ENCODE peak calls at places on chromosomes 7 and 10, in seven cellular contexts. W, O, Q, C, V, T and Z are unnamed samples.

GRCh38 chr7:139034336-139034735 is 1.5 kb downstream of the ZC3HAV1L start:
- DNase-seq in W (no peak), O (no peak), Q (no peak), C (no peak), V (no peak), T (no peak), Z (no peak)

GRCh38 chr10:87845624-87846377 is 17.5 kb downstream of the KLLN start:
- DNase-seq in W (peak; percentile 77), O (no peak), Q (peak; percentile 86), C (no peak), V (peak; percentile 87), T (no peak), Z (peak; percentile 47)

GRCh38 chr7:43729924-43730248 is 563 bp upstream of the COA1 start:
- DNase-seq in W (no peak), O (no peak), Q (no peak), C (no peak), V (no peak), T (no peak), Z (no peak)

GRCh38 chr7:71511361-71511807 is 379.4 kb downstream of the GALNT17 start:
- DNase-seq in W (no peak), O (no peak), Q (no peak), C (no peak), V (no peak), T (no peak), Z (no peak)

GRCh38 chr7:24024689-24025088 is 259.3 kb upstream of the NPY start:
- DNase-seq in W (no peak), O (no peak), Q (no peak), C (no peak), V (peak; percentile 18), T (no peak), Z (peak; percentile 35)

GRCh38 chr10:472241-472910 is 217.1 kb downstream of the DIP2C start:
- DNase-seq in W (no peak), O (peak; percentile 47), Q (no peak), C (no peak), V (no peak), T (no peak), Z (no peak)

GRCh38 chr7:134890246-134891240 is 95.8 kb upstream of the AGBL3 start:
- DNase-seq in W (no peak), O (no peak), Q (peak; percentile 56), C (no peak), V (peak; percentile 49), T (no peak), Z (peak; percentile 37)

GRCh38 chr10:29642996-29643395 is 8.2 kb upstream of the SVIL start:
- DNase-seq in W (no peak), O (no peak), Q (peak; percentile 45), C (no peak), V (peak; percentile 75), T (peak; percentile 84), Z (no peak)

GRCh38 chr7:95646350-95646749 is 50.0 kb upstream of the PDK4 start:
- DNase-seq in W (no peak), O (no peak), Q (no peak), C (no peak), V (no peak), T (no peak), Z (no peak)

GRCh38 chr10:113062977-113063967 is 113.2 kb downstream of the TCF7L2 start:
- DNase-seq in W (no peak), O (no peak), Q (peak; percentile 54), C (no peak), V (no peak), T (no peak), Z (peak; percentile 93)

GRCh38 chr10:24418532-24418931 is 209.6 kb downstream of the KIAA1217 start:
- DNase-seq in W (no peak), O (no peak), Q (no peak), C (no peak), V (peak; percentile 47), T (no peak), Z (no peak)

GRCh38 chr7:74272305-74273038 is 16.7 kb upstream of the CLIP2 start:
- DNase-seq in W (no peak), O (peak; percentile 88), Q (peak; percentile 98), C (peak; percentile 77), V (peak; percentile 97), T (peak; percentile 57), Z (peak; percentile 98)

GRCh38 chr7:21146642-21147423 is 281.1 kb upstream of the SP4 start:
- DNase-seq in W (no peak), O (no peak), Q (no peak), C (no peak), V (no peak), T (no peak), Z (no peak)

GRCh38 chr7:82319674-82320118 is 123.9 kb downstream of the CACNA2D1 start:
- DNase-seq in W (no peak), O (peak; percentile 63), Q (peak; percentile 89), C (peak; percentile 85), V (peak; percentile 87), T (peak; percentile 95), Z (peak; percentile 57)

GRCh38 chr10:62637249-62638061 is 167.1 kb upstream of the ADO start:
- DNase-seq in W (no peak), O (no peak), Q (peak; percentile 62), C (no peak), V (peak; percentile 61), T (no peak), Z (no peak)

GRCh38 chr10:110091830-110092229 is 84.0 kb downstream of the ADD3 start:
- DNase-seq in W (no peak), O (no peak), Q (no peak), C (no peak), V (no peak), T (no peak), Z (no peak)

GRCh38 chr7:35729061-35729783 is 34.3 kb upstream of the HERPUD2 start:
- DNase-seq in W (no peak), O (no peak), Q (no peak), C (no peak), V (no peak), T (no peak), Z (no peak)

GRCh38 chr7:134450296-134451000 is 8.5 kb downstream of the AKR1B1 start:
- DNase-seq in W (no peak), O (no peak), Q (peak; percentile 32), C (no peak), V (peak; percentile 36), T (no peak), Z (no peak)

GRCh38 chr10:114306116-114306973 is 67.3 kb downstream of the VWA2 start:
- DNase-seq in W (no peak), O (no peak), Q (peak; percentile 74), C (no peak), V (peak; percentile 92), T (no peak), Z (peak; percentile 94)

GRCh38 chr10:132714906-132715790 is 70.8 kb downstream of the NKX6-2 start:
- DNase-seq in W (no peak), O (no peak), Q (no peak), C (peak; percentile 4), V (no peak), T (no peak), Z (no peak)

GRCh38 chr7:138886501-138886917 is 88.5 kb upstream of the ATP6V0A4 start:
- DNase-seq in W (peak; percentile 56), O (no peak), Q (peak; percentile 81), C (no peak), V (peak; percentile 81), T (no peak), Z (no peak)

GRCh38 chr7:6221340-6222319 is 50.8 kb downstream of the CYTH3 start:
- DNase-seq in W (no peak), O (no peak), Q (peak; percentile 19), C (no peak), V (no peak), T (no peak), Z (no peak)

GRCh38 chr10:93294004-93294403 is 188.1 kb downstream of the MYOF start:
- DNase-seq in W (no peak), O (no peak), Q (no peak), C (no peak), V (no peak), T (no peak), Z (no peak)

GRCh38 chr7:47478926-47479791 is 102.8 kb downstream of the TNS3 start:
- DNase-seq in W (no peak), O (no peak), Q (no peak), C (no peak), V (no peak), T (no peak), Z (no peak)
- H3K4me1 ChIP-seq in W (peaks cover 67% of the 10 kb centered on the region), O (peaks cover 86% of the 10 kb centered on the region), Q (peaks cover 34% of the 10 kb centered on the region), C (peaks cover 84% of the 10 kb centered on the region), V (peaks cover 50% of the 10 kb centered on the region), T (peaks cover 37% of the 10 kb centered on the region), Z (peaks cover 74% of the 10 kb centered on the region)

DNA sequence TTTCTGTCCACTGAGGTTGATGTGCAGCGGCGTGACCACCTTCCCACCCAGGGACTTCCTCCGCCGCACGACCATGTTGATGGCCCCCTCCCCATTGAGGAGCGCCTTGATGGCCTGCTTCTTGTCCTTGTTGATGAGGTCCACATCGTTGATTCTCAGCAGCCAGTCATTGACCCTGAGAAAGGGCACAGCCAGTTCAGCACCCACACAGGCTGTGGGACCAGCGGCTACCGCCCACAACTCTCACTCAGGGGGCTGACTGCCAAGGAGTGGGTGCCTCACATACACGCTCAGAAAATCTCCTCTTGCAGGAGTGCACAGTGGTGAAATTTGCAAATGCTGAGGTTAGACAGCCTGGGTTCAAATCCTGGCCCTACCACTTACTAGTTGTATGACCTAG is 97.2 kb downstream of the DLG5 start:
- DNase-seq in W (no peak), O (no peak), Q (no peak), C (no peak), V (no peak), T (no peak), Z (no peak)
- H3K36me3 ChIP-seq in W (peaks cover 18% of the 10 kb centered on the region), O (peaks cover 57% of the 10 kb centered on the region), Q (peaks cover 38% of the 10 kb centered on the region), C (peaks cover 6% of the 10 kb centered on the region), V (peaks cover 19% of the 10 kb centered on the region), T (peaks cover 73% of the 10 kb centered on the region), Z (peaks cover 64% of the 10 kb centered on the region)

DNA sequence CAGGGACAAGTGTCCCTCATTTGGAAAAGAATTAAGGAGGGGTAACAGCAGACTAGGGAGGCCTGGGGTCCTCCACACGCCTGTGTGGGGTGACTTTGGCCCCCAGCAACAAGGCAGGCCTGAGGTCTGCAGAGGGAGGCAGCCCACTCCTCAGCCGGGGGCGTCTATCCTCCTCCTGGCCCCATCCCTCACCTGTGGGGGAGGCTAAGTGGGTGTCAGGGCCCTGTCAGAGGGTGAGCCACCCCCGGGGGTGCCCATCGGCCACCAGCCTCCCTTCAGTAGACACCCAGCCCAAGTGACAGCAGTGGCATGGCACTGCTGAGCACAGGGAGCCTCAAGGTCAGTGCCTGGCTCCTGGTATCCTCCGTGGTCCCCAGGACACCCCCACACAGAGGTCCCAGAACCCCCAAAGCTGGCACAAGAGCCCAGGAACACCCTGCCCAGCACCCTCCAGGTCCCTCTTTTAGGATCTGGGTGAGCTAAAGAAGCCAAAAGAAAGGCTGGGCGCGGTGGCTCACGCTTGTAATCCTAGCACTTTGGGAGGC is 693 bp upstream of the FXYD4 start:
- DNase-seq in W (no peak), O (no peak), Q (no peak), C (no peak), V (no peak), T (no peak), Z (no peak)
- H3K27ac ChIP-seq in W (no peak overlapping the region), O (no peak overlapping the region), Q (no peak overlapping the region), C (no peak overlapping the region), V (no peak overlapping the region), T (no peak overlapping the region), Z (no peak overlapping the region)

DNA sequence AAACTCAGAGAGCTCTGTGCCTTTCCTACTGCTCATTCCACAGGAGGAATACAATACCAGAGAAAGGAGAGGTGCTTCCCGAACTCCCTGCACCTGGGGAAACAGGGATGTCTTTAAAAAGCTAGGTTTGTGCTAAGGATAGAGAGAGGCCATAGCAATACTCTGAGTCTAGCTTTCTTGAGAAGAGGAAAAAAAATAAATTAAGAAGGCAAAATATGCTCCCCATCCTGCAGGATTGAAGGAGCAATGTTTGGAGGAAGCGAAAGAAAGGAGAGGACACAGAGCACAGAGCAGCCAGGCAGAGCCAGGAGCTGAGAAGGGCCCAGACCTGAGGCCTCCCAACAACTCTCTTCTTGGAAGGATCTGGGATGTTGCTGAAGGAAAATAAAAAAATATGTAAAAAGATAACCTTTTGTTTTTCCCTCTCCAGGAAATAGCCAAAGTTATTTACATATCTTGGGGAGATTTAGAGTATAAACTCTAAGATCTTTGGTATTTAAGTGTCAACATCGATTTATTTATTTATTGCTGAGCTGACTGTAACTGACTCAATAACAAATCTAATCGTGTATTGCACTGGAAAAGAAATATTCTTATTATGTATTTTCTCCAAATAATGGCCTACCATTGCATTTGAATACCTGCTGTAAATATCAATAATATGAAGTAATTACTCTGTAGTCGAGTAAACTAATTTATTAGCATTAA is 1.6 kb upstream of the HOXA11 start:
- DNase-seq in W (no peak), O (no peak), Q (no peak), C (no peak), V (no peak), T (no peak), Z (no peak)
- H3K4me1 ChIP-seq in W (peaks cover 32% of the 10 kb centered on the region), O (peaks cover 41% of the 10 kb centered on the region), Q (peaks cover 3% of the 10 kb centered on the region), C (peaks cover 48% of the 10 kb centered on the region), V (no peaks in the 10 kb centered on the region), T (peaks cover 25% of the 10 kb centered on the region), Z (peaks cover 74% of the 10 kb centered on the region)